ENCODE peak calls at places on chromosomes 16 and 17, in nine cellular contexts. One of them, this sample, is unnamed.

GRCh38 chr16:81861503-81861902 is 82.4 kb downstream of the PLCG2 start:
- DNase-seq in thoracic aorta: no peak
- DNase-seq in bronchial epithelial cell: peak; percentile 8
- DNase-seq in fibroblast of mammary gland: no peak
- DNase-seq in cardiac fibroblast: no peak
- DNase-seq in HFF-Myc: no peak
- DNase-seq in coronary artery: no peak
- DNase-seq in Peyer's patch: no peak
- DNase-seq in CD8-positive, alpha-beta T cell: no peak
- DNase-seq in this sample: no peak

GRCh38 chr16:86051376-86052114 is 152.6 kb downstream of the IRF8 start:
- DNase-seq in thoracic aorta: no peak
- DNase-seq in bronchial epithelial cell: no peak
- DNase-seq in fibroblast of mammary gland: no peak
- DNase-seq in cardiac fibroblast: no peak
- DNase-seq in HFF-Myc: no peak
- DNase-seq in coronary artery: no peak
- DNase-seq in Peyer's patch: no peak
- DNase-seq in CD8-positive, alpha-beta T cell: no peak
- DNase-seq in this sample: no peak

GRCh38 chr17:45749831-45750335 is 34.2 kb upstream of the CRHR1 start:
- DNase-seq in thoracic aorta: no peak
- DNase-seq in bronchial epithelial cell: no peak
- DNase-seq in fibroblast of mammary gland: no peak
- DNase-seq in cardiac fibroblast: no peak
- DNase-seq in HFF-Myc: no peak
- DNase-seq in coronary artery: no peak
- DNase-seq in Peyer's patch: no peak
- DNase-seq in CD8-positive, alpha-beta T cell: no peak
- DNase-seq in this sample: no peak

GRCh38 chr16:28930652-28931051 is 1.1 kb upstream of the CD19 start:
- DNase-seq in thoracic aorta: no peak
- DNase-seq in bronchial epithelial cell: no peak
- DNase-seq in fibroblast of mammary gland: no peak
- DNase-seq in cardiac fibroblast: no peak
- DNase-seq in HFF-Myc: no peak
- DNase-seq in coronary artery: no peak
- DNase-seq in Peyer's patch: peak; percentile 83
- DNase-seq in CD8-positive, alpha-beta T cell: no peak
- DNase-seq in this sample: no peak

GRCh38 chr17:77872714-77873517 is 85.6 kb upstream of the TNRC6C start:
- DNase-seq in thoracic aorta: no peak
- DNase-seq in bronchial epithelial cell: no peak
- DNase-seq in fibroblast of mammary gland: no peak
- DNase-seq in cardiac fibroblast: no peak
- DNase-seq in HFF-Myc: no peak
- DNase-seq in coronary artery: no peak
- DNase-seq in Peyer's patch: no peak
- DNase-seq in CD8-positive, alpha-beta T cell: no peak
- DNase-seq in this sample: no peak

GRCh38 chr16:66274335-66275110 is 92.0 kb upstream of the CDH5 start:
- DNase-seq in thoracic aorta: no peak
- DNase-seq in bronchial epithelial cell: peak; percentile 67
- DNase-seq in fibroblast of mammary gland: peak; percentile 44
- DNase-seq in cardiac fibroblast: peak; percentile 65
- DNase-seq in HFF-Myc: no peak
- DNase-seq in coronary artery: peak; percentile 40
- DNase-seq in Peyer's patch: peak; percentile 18
- DNase-seq in CD8-positive, alpha-beta T cell: no peak
- DNase-seq in this sample: peak; percentile 30

GRCh38 chr16:64738321-64738960 is 383.4 kb downstream of the CDH11 start:
- DNase-seq in thoracic aorta: no peak
- DNase-seq in bronchial epithelial cell: peak; percentile 33
- DNase-seq in fibroblast of mammary gland: peak; percentile 49
- DNase-seq in cardiac fibroblast: peak; percentile 52
- DNase-seq in HFF-Myc: no peak
- DNase-seq in coronary artery: no peak
- DNase-seq in Peyer's patch: no peak
- DNase-seq in CD8-positive, alpha-beta T cell: no peak
- DNase-seq in this sample: peak; percentile 73

GRCh38 chr17:47199627-47200324 is 9.4 kb upstream of the MYL4 start:
- DNase-seq in thoracic aorta: no peak
- DNase-seq in bronchial epithelial cell: no peak
- DNase-seq in fibroblast of mammary gland: no peak
- DNase-seq in cardiac fibroblast: no peak
- DNase-seq in HFF-Myc: no peak
- DNase-seq in coronary artery: no peak
- DNase-seq in Peyer's patch: no peak
- DNase-seq in CD8-positive, alpha-beta T cell: no peak
- DNase-seq in this sample: no peak

GRCh38 chr16:31412750-31413149 is 15.4 kb downstream of the COX6A2 start:
- DNase-seq in thoracic aorta: no peak
- DNase-seq in bronchial epithelial cell: no peak
- DNase-seq in fibroblast of mammary gland: no peak
- DNase-seq in cardiac fibroblast: no peak
- DNase-seq in HFF-Myc: no peak
- DNase-seq in coronary artery: no peak
- DNase-seq in Peyer's patch: no peak
- DNase-seq in CD8-positive, alpha-beta T cell: no peak
- DNase-seq in this sample: no peak

GRCh38 chr17:57174591-57174990 is 81.7 kb upstream of the MSI2 start:
- DNase-seq in thoracic aorta: no peak
- DNase-seq in bronchial epithelial cell: no peak
- DNase-seq in fibroblast of mammary gland: no peak
- DNase-seq in cardiac fibroblast: no peak
- DNase-seq in HFF-Myc: no peak
- DNase-seq in coronary artery: no peak
- DNase-seq in Peyer's patch: no peak
- DNase-seq in CD8-positive, alpha-beta T cell: no peak
- DNase-seq in this sample: no peak

GRCh38 chr17:43092891-43093290 is 32.3 kb downstream of the BRCA1 start:
- DNase-seq in thoracic aorta: no peak
- DNase-seq in bronchial epithelial cell: no peak
- DNase-seq in fibroblast of mammary gland: peak; percentile 88
- DNase-seq in cardiac fibroblast: peak; percentile 32
- DNase-seq in HFF-Myc: no peak
- DNase-seq in coronary artery: no peak
- DNase-seq in Peyer's patch: no peak
- DNase-seq in CD8-positive, alpha-beta T cell: no peak
- DNase-seq in this sample: peak; percentile 24

DNA sequence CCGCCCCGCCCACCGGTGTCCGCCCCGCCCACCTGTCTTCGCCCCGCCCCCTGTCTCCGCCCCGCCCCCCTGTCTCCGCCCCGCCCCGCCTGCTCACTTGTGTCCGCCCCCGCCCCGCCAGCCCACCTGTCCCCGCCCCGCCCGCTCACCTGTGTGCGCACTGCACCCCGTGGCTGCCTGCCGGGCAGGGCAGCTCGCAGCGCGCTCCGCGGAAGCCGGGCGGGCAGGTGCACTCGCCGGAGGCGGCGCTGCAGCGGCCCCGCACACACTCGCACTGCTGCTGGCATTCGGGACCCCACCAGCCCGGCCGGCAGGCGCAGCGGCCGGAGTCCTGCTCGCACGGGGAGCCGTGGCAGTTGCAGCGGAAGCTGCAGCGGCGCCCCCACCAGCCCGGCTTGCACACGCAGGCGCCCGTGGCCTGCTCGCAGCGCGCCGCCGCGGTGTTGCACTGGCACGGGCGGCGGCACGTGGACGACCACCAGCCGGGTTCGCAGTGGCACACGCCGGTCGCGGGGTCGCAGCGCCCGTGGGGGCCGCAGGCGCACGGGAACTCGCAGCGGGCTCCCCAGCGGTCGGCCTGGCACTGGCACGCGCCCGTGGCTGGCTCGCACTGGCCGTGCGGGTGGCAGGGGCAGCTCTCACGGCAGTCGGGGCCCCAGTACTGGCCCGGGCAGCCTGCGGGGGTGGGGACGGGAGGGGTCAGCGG is 2.1 kb downstream of the SCARF1 start:
- DNase-seq in thoracic aorta: no peak
- DNase-seq in bronchial epithelial cell: peak; percentile 40
- DNase-seq in fibroblast of mammary gland: no peak
- DNase-seq in cardiac fibroblast: no peak
- DNase-seq in HFF-Myc: no peak
- DNase-seq in coronary artery: no peak
- DNase-seq in Peyer's patch: peak; percentile 90
- DNase-seq in CD8-positive, alpha-beta T cell: peak; percentile 88
- DNase-seq in this sample: no peak
- TF ChIP-seq CTCF in thoracic aorta: no peak
- TF ChIP-seq CTCF in bronchial epithelial cell: peak; percentile 35
- TF ChIP-seq CTCF in fibroblast of mammary gland: no peak
- TF ChIP-seq CTCF in cardiac fibroblast: no peak
- TF ChIP-seq CTCF in HFF-Myc: no peak
- TF ChIP-seq CTCF in coronary artery: no peak
- TF ChIP-seq CTCF in Peyer's patch: no peak
- TF ChIP-seq CTCF in CD8-positive, alpha-beta T cell: peak; percentile 29
- TF ChIP-seq CTCF in this sample: peak; percentile 26

GRCh38 chr16:84614914-84615813 is 2.7 kb downstream of the COTL1 start:
- DNase-seq in thoracic aorta: no peak
- DNase-seq in bronchial epithelial cell: no peak
- DNase-seq in fibroblast of mammary gland: no peak
- DNase-seq in cardiac fibroblast: no peak
- DNase-seq in HFF-Myc: no peak
- DNase-seq in coronary artery: no peak
- DNase-seq in Peyer's patch: no peak
- DNase-seq in CD8-positive, alpha-beta T cell: no peak
- DNase-seq in this sample: peak; percentile 55
- H3K4me3 ChIP-seq in thoracic aorta: peak overlapping the region; percentile 75
- H3K4me3 ChIP-seq in bronchial epithelial cell: no peak overlapping the region
- H3K4me3 ChIP-seq in fibroblast of mammary gland: peak overlapping the region; percentile 91
- H3K4me3 ChIP-seq in cardiac fibroblast: no peak overlapping the region
- H3K4me3 ChIP-seq in HFF-Myc: peak overlapping the region; percentile 74
- H3K4me3 ChIP-seq in coronary artery: peak overlapping the region; percentile 88
- H3K4me3 ChIP-seq in Peyer's patch: peak overlapping the region; percentile 94
- H3K4me3 ChIP-seq in CD8-positive, alpha-beta T cell: peak overlapping the region; percentile 36
- H3K4me3 ChIP-seq in this sample: peak overlapping the region; percentile 87

GRCh38 chr17:39687546-39688474 is at the start of gene PGAP3:
- DNase-seq in thoracic aorta: peak; percentile 78
- DNase-seq in bronchial epithelial cell: peak; percentile 87
- DNase-seq in fibroblast of mammary gland: peak; percentile 86
- DNase-seq in cardiac fibroblast: peak; percentile 93
- DNase-seq in HFF-Myc: peak; percentile 67
- DNase-seq in coronary artery: peak; percentile 89
- DNase-seq in Peyer's patch: peak; percentile 95
- DNase-seq in CD8-positive, alpha-beta T cell: peak; percentile 88
- DNase-seq in this sample: peak; percentile 96

GRCh38 chr17:39684369-39685043 is 3.4 kb downstream of the PGAP3 start:
- DNase-seq in thoracic aorta: no peak
- DNase-seq in bronchial epithelial cell: no peak
- DNase-seq in fibroblast of mammary gland: no peak
- DNase-seq in cardiac fibroblast: no peak
- DNase-seq in HFF-Myc: no peak
- DNase-seq in coronary artery: no peak
- DNase-seq in Peyer's patch: no peak
- DNase-seq in CD8-positive, alpha-beta T cell: no peak
- DNase-seq in this sample: no peak

GRCh38 chr17:39688475-39688835 is 598 bp upstream of the PGAP3 start:
- DNase-seq in thoracic aorta: no peak
- DNase-seq in bronchial epithelial cell: no peak
- DNase-seq in fibroblast of mammary gland: no peak
- DNase-seq in cardiac fibroblast: no peak
- DNase-seq in HFF-Myc: no peak
- DNase-seq in coronary artery: peak; percentile 69
- DNase-seq in Peyer's patch: no peak
- DNase-seq in CD8-positive, alpha-beta T cell: no peak
- DNase-seq in this sample: no peak

GRCh38 chr17:39687101-39687545 is 734 bp downstream of the PGAP3 start:
- DNase-seq in thoracic aorta: no peak
- DNase-seq in bronchial epithelial cell: no peak
- DNase-seq in fibroblast of mammary gland: no peak
- DNase-seq in cardiac fibroblast: no peak
- DNase-seq in HFF-Myc: no peak
- DNase-seq in coronary artery: no peak
- DNase-seq in Peyer's patch: no peak
- DNase-seq in CD8-positive, alpha-beta T cell: no peak
- DNase-seq in this sample: no peak

DNA sequence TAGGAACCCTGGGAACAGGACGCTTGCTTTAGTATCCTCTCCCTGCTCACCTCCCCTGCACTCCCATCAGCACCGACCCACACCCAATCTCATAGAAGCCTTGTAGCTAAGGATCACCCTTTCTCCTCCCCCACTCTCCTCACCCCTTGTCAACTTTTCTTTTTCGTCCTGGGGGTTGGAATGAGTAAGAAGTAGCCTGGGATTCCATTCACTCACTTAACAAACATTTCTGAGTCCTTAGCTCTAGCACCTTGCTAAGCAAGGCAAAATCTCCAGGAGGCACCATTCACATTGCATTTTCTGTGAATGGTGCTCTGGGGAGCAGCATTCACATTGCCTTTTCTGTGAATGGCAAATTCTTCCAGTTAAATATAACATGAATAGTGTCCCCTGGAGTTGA is 1.1 kb upstream of the PGAP3 start:
- DNase-seq in thoracic aorta: no peak
- DNase-seq in bronchial epithelial cell: no peak
- DNase-seq in fibroblast of mammary gland: no peak
- DNase-seq in cardiac fibroblast: no peak
- DNase-seq in HFF-Myc: no peak
- DNase-seq in coronary artery: no peak
- DNase-seq in Peyer's patch: no peak
- DNase-seq in CD8-positive, alpha-beta T cell: no peak
- DNase-seq in this sample: no peak
- TF ChIP-seq CTCF in thoracic aorta: no peak
- TF ChIP-seq CTCF in bronchial epithelial cell: no peak
- TF ChIP-seq CTCF in fibroblast of mammary gland: no peak
- TF ChIP-seq CTCF in cardiac fibroblast: no peak
- TF ChIP-seq CTCF in HFF-Myc: no peak
- TF ChIP-seq CTCF in coronary artery: no peak
- TF ChIP-seq CTCF in Peyer's patch: no peak
- TF ChIP-seq CTCF in CD8-positive, alpha-beta T cell: no peak
- TF ChIP-seq CTCF in this sample: no peak

DNA sequence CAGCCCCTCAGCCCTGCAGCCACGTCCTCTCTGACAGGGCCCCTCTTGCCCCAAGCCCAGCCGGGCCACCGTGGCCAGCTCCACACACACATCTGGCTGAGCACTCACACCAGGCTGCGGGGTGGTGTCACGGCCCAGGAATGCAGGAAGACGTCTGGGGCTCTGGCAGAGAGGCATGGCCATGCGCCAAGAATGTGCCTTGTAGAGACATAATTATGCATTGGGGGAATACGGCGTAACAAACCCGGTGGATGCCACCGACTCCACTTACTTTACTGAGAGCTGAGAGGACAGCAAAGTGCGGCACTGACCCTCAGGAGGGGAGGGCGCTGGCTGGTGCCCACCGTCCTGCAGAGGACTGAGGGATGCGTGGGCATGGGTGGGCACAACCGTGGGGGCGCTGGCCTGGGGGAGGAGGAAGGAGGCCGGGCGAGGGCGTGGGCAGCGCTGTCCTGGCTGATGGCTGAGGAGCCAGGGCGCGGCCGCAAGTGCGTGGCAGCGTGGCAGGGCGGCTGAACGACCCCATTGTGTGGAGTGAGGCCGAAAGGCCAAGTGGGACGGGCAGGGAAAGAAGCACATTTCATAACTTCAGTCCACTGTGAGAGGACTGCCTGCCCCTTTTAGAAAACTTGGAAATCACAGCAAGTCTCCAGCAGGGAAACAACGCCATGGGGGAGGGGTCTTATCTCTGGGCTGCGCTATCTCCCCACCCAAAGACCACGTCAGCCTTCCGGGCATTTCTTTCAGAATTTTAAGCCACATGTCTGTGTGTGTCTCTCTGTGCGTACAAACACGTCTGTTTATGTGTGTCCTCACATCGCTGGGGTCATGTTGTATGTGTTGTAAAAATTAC is 30.6 kb downstream of the METRNL start:
- DNase-seq in thoracic aorta: peak; percentile 98
- DNase-seq in bronchial epithelial cell: peak; percentile 85
- DNase-seq in fibroblast of mammary gland: peak; percentile 95
- DNase-seq in cardiac fibroblast: peak; percentile 98
- DNase-seq in HFF-Myc: peak; percentile 83
- DNase-seq in coronary artery: peak; percentile 98
- DNase-seq in Peyer's patch: peak; percentile 85
- DNase-seq in CD8-positive, alpha-beta T cell: no peak
- DNase-seq in this sample: peak; percentile 93
- H3K4me3 ChIP-seq in thoracic aorta: peak overlapping the region; percentile 88
- H3K4me3 ChIP-seq in bronchial epithelial cell: peak overlapping the region; percentile 24
- H3K4me3 ChIP-seq in fibroblast of mammary gland: peak overlapping the region; percentile 20
- H3K4me3 ChIP-seq in cardiac fibroblast: peak overlapping the region; percentile 19
- H3K4me3 ChIP-seq in HFF-Myc: peak overlapping the region; percentile 16
- H3K4me3 ChIP-seq in coronary artery: peak overlapping the region; percentile 80
- H3K4me3 ChIP-seq in Peyer's patch: peak overlapping the region; percentile 7
- H3K4me3 ChIP-seq in CD8-positive, alpha-beta T cell: no peak overlapping the region
- H3K4me3 ChIP-seq in this sample: no peak overlapping the region